ENCODE peak calls at places on chromosomes 7 and 10, in six cellular contexts. G is T-helper 2 cell; R is NCI-H2171; W is NCI-H1105; N is activated CD4-positive, alpha-beta T cell treated with anti-CD3 and anti-CD28 coated beads for 4 hours; H is iPS-NIHi11. Q is an unnamed sample.

GRCh38 chr7:155258233-155258575 is 39.5 kb upstream of the INSIG1 start:
- DNase-seq in G (no peak), R (no peak), W (no peak), N (no peak), H (no peak), Q (no peak)

GRCh38 chr10:130362308-130362761 is 226.1 kb downstream of the GLRX3 start:
- DNase-seq in G (no peak), R (no peak), W (no peak), N (no peak), H (no peak), Q (no peak)

GRCh38 chr10:13634207-13634606 is 47.4 kb downstream of the PRPF18 start:
- DNase-seq in G (no peak), R (no peak), W (no peak), N (no peak), H (no peak), Q (no peak)

GRCh38 chr7:40571796-40572195 is 437.0 kb downstream of the SUGCT start:
- DNase-seq in G (no peak), R (no peak), W (no peak), N (no peak), H (peak), Q (no peak)

GRCh38 chr10:92124524-92125168 is 166.2 kb downstream of the CPEB3 start:
- DNase-seq in G (no peak), R (no peak), W (no peak), N (no peak), H (peak), Q (no peak)

GRCh38 chr7:66076459-66077329 is 1.1 kb downstream of the ASL start:
- DNase-seq in G (no peak), R (no peak), W (no peak), N (no peak), H (no peak), Q (no peak)

GRCh38 chr7:106765727-106766355 is 99.2 kb upstream of the PIK3CG start:
- DNase-seq in G (no peak), R (no peak), W (no peak), N (no peak), H (no peak), Q (no peak)

GRCh38 chr10:132764108-132764507 is 21.8 kb downstream of the NKX6-2 start:
- DNase-seq in G (no peak), R (no peak), W (no peak), N (no peak), H (no peak), Q (no peak)

GRCh38 chr10:124792998-124793352 is 1.3 kb upstream of the EEF1AKMT2 start:
- DNase-seq in G (no peak), R (no peak), W (no peak), N (no peak), H (no peak), Q (no peak)

GRCh38 chr10:47016564-47016963 is 105.3 kb downstream of the PTPN20 start:
- DNase-seq in G (no peak), R (no peak), W (no peak), N (no peak), H (no peak), Q (no peak)

GRCh38 chr7:31126976-31127375 is 74.9 kb downstream of the ADCYAP1R1 start:
- DNase-seq in G (no peak), R (peak), W (no peak), N (no peak), H (no peak), Q (peak)

GRCh38 chr7:141558544-141559183 is 7.5 kb downstream of the AGK start:
- DNase-seq in G (peak), R (peak), W (peak), N (no peak), H (no peak), Q (peak)

GRCh38 chr7:75807452-75807851 is 6.2 kb downstream of the CCL24 start:
- DNase-seq in G (no peak), R (no peak), W (no peak), N (no peak), H (no peak), Q (no peak)

GRCh38 chr7:130393095-130393494 is 12.8 kb downstream of the CPA1 start:
- DNase-seq in G (no peak), R (no peak), W (no peak), N (no peak), H (no peak), Q (no peak)

GRCh38 chr10:35488228-35488627 is 116.9 kb upstream of the GJD4 start:
- DNase-seq in G (no peak), R (no peak), W (no peak), N (no peak), H (no peak), Q (no peak)

GRCh38 chr7:7972128-7972527 is 3.5 kb downstream of the GLCCI1 start:
- DNase-seq in G (peak), R (no peak), W (peak), N (no peak), H (no peak), Q (no peak)

GRCh38 chr7:92625617-92626016 is 35.4 kb upstream of the FAM133B start:
- DNase-seq in G (peak), R (no peak), W (no peak), N (no peak), H (no peak), Q (no peak)

GRCh38 chr10:110733256-110733952 is 89.3 kb downstream of the RBM20 start:
- DNase-seq in G (peak), R (no peak), W (no peak), N (no peak), H (no peak), Q (no peak)

GRCh38 chr10:42981358-42982236 is 95.3 kb upstream of the RET start:
- DNase-seq in G (no peak), R (no peak), W (no peak), N (no peak), H (no peak), Q (no peak)